ENCODE peak calls at places on chromosome 21, in nine cellular contexts. R is CD4-positive, alpha-beta memory T cell; C is activated T-helper 1 cell treated with anti-CD3 and anti-CD28 coated beads, Interleukin-12 subunit alpha, Interleukin-12 subunit beta, Interleukin-2, Interleukin-4 antibody, amounts not matched to agents 30 ng/mL and 10 ng/mL and 1 ng/mL, durations not matched to agents 14 hours and 24 hours and 36 hours; I is hepatic stellate cell; Q is stimulated activated CD8-positive, alpha-beta memory T cell treated with anti-CD3 and anti-CD28 coated beads, Interleukin-4, amount 100 ng/mL, for 24 hours; S is brain pericyte; X is EL; M is NCI-H460; J is anterior cingulate cortex. F is an unnamed sample.

GRCh38 chr21:33993286-33994231 is 78.0 kb upstream of the ATP5PO start:
- DNase-seq in Q (no peak), X (no peak), S (no peak), M (no peak), J (no peak), R (no peak), C (no peak), I (no peak), F (peak)

GRCh38 chr21:25188639-25189038 is 418.6 kb downstream of the MRPL39 start:
- DNase-seq in R (no peak), S (no peak), X (no peak), M (no peak), Q (no peak), I (no peak), C (no peak), J (no peak), F (no peak)

GRCh38 chr21:29477347-29477746 is 178.6 kb downstream of the BACH1 start:
- DNase-seq in J (no peak), I (no peak), Q (no peak), C (no peak), M (no peak), R (no peak), S (no peak), X (no peak), F (no peak)

GRCh38 chr21:46412521-46413364 is 45.9 kb upstream of the DIP2A start:
- DNase-seq in R (no peak), M (no peak), I (no peak), S (no peak), C (no peak), X (no peak), Q (no peak), J (no peak), F (no peak)

GRCh38 chr21:25080706-25081495 is 526.4 kb downstream of the MRPL39 start:
- DNase-seq in R (no peak), C (no peak), J (peak), Q (no peak), I (no peak), S (no peak), X (no peak), M (no peak), F (no peak)

GRCh38 chr21:16419188-16419874 is 689.5 kb downstream of the USP25 start:
- DNase-seq in I (peak), C (no peak), Q (no peak), M (peak), J (peak), X (no peak), S (peak), R (no peak), F (no peak)

GRCh38 chr21:25689226-25689625 is 45.5 kb downstream of the ATP5PF start:
- DNase-seq in R (no peak), C (no peak), X (no peak), J (no peak), I (peak), M (no peak), Q (no peak), S (no peak), F (no peak)

GRCh38 chr21:46532080-46532479 is 72.8 kb downstream of the S100B start:
- DNase-seq in I (no peak), X (no peak), C (no peak), Q (no peak), R (peak), J (no peak), S (no peak), M (no peak), F (no peak)

GRCh38 chr21:34885636-34886553 is 163.2 kb downstream of the RUNX1 start:
- DNase-seq in M (no peak), J (no peak), S (no peak), Q (no peak), X (peak), I (no peak), C (no peak), R (peak), F (peak)

GRCh38 chr21:21001591-21002100 is 3.4 kb downstream of the NCAM2 start:
- DNase-seq in S (no peak), R (no peak), Q (no peak), C (no peak), X (no peak), J (peak), M (no peak), I (no peak), F (no peak)

GRCh38 chr21:15227919-15228318 is 163.1 kb upstream of the NRIP1 start:
- DNase-seq in Q (no peak), M (no peak), S (no peak), X (no peak), R (no peak), I (no peak), J (no peak), C (no peak), F (peak)

GRCh38 chr21:20617130-20617529 is 381.1 kb upstream of the NCAM2 start:
- DNase-seq in R (no peak), S (no peak), J (no peak), I (no peak), Q (no peak), M (no peak), C (no peak), X (no peak), F (no peak)

GRCh38 chr21:44911066-44911383 is 9.7 kb downstream of the ITGB2 start:
- DNase-seq in C (no peak), I (no peak), S (no peak), Q (no peak), J (no peak), M (no peak), R (no peak), X (no peak), F (no peak)

GRCh38 chr21:43600642-43601397 is 58.5 kb downstream of the HSF2BP start:
- DNase-seq in M (peak), Q (no peak), R (no peak), J (no peak), S (no peak), C (no peak), I (peak), X (peak), F (peak)

F was measured in LoVo.